ENCODE peak calls at places on chromosomes 7 and 10, in ten cellular contexts. One of them, this sample, is unnamed.

GRCh38 chr10:154348-154747 is 19.1 kb downstream of the ZMYND11 start:
- DNase-seq in RWPE2: no peak
- DNase-seq in coronary artery: no peak
- DNase-seq in body of pancreas: no peak
- DNase-seq in psoas muscle: no peak
- DNase-seq in lung: no peak
- DNase-seq in activated B cell treated with CpG ODN at 0.5 μM for 24 hours: no peak
- DNase-seq in lower lobe of right lung: no peak
- DNase-seq in glutamatergic neuron: no peak
- DNase-seq in WTC11: no peak
- DNase-seq in this sample: no peak

GRCh38 chr7:149223176-149223575 is 16.3 kb upstream of the ZNF212 start:
- DNase-seq in coronary artery: no peak
- DNase-seq in body of pancreas: no peak
- DNase-seq in glutamatergic neuron: no peak
- DNase-seq in psoas muscle: no peak
- DNase-seq in lung: no peak
- DNase-seq in activated B cell treated with CpG ODN at 0.5 μM for 24 hours: no peak
- DNase-seq in lower lobe of right lung: no peak
- DNase-seq in WTC11: no peak
- DNase-seq in RWPE2: no peak
- DNase-seq in this sample: no peak

GRCh38 chr10:71933651-71934050 is 30.5 kb upstream of the CHST3 start:
- DNase-seq in coronary artery: no peak
- DNase-seq in RWPE2: no peak
- DNase-seq in lung: no peak
- DNase-seq in activated B cell treated with CpG ODN at 0.5 μM for 24 hours: no peak
- DNase-seq in WTC11: no peak
- DNase-seq in lower lobe of right lung: no peak
- DNase-seq in body of pancreas: no peak
- DNase-seq in glutamatergic neuron: no peak
- DNase-seq in psoas muscle: no peak
- DNase-seq in this sample: no peak

GRCh38 chr10:77925795-77926565 is 575 bp downstream of the DLG5 start:
- DNase-seq in lower lobe of right lung: peak
- DNase-seq in psoas muscle: peak
- DNase-seq in glutamatergic neuron: peak
- DNase-seq in coronary artery: peak
- DNase-seq in body of pancreas: peak
- DNase-seq in WTC11: peak
- DNase-seq in lung: peak
- DNase-seq in activated B cell treated with CpG ODN at 0.5 μM for 24 hours: peak
- DNase-seq in RWPE2: no peak
- DNase-seq in this sample: no peak

GRCh38 chr7:82291931-82292330 is 151.6 kb downstream of the CACNA2D1 start:
- DNase-seq in lower lobe of right lung: no peak
- DNase-seq in lung: no peak
- DNase-seq in coronary artery: no peak
- DNase-seq in glutamatergic neuron: no peak
- DNase-seq in body of pancreas: no peak
- DNase-seq in activated B cell treated with CpG ODN at 0.5 μM for 24 hours: no peak
- DNase-seq in WTC11: no peak
- DNase-seq in psoas muscle: no peak
- DNase-seq in RWPE2: no peak
- DNase-seq in this sample: no peak

GRCh38 chr10:116947838-116948529 is 57.0 kb downstream of the SHTN1 start:
- DNase-seq in psoas muscle: no peak
- DNase-seq in activated B cell treated with CpG ODN at 0.5 μM for 24 hours: no peak
- DNase-seq in lower lobe of right lung: no peak
- DNase-seq in coronary artery: no peak
- DNase-seq in WTC11: no peak
- DNase-seq in lung: no peak
- DNase-seq in glutamatergic neuron: no peak
- DNase-seq in RWPE2: no peak
- DNase-seq in body of pancreas: no peak
- DNase-seq in this sample: no peak

GRCh38 chr10:104472505-104472904 is 118.9 kb downstream of the CFAP58 start:
- DNase-seq in lower lobe of right lung: no peak
- DNase-seq in psoas muscle: no peak
- DNase-seq in glutamatergic neuron: no peak
- DNase-seq in WTC11: no peak
- DNase-seq in RWPE2: no peak
- DNase-seq in body of pancreas: no peak
- DNase-seq in activated B cell treated with CpG ODN at 0.5 μM for 24 hours: no peak
- DNase-seq in lung: no peak
- DNase-seq in coronary artery: no peak
- DNase-seq in this sample: no peak

GRCh38 chr10:14173706-14174594 is 156.8 kb downstream of the FRMD4A start:
- DNase-seq in RWPE2: no peak
- DNase-seq in coronary artery: no peak
- DNase-seq in glutamatergic neuron: peak
- DNase-seq in lung: no peak
- DNase-seq in psoas muscle: no peak
- DNase-seq in WTC11: peak
- DNase-seq in activated B cell treated with CpG ODN at 0.5 μM for 24 hours: no peak
- DNase-seq in lower lobe of right lung: no peak
- DNase-seq in body of pancreas: no peak
- DNase-seq in this sample: no peak

GRCh38 chr7:48085433-48085791 is 3.7 kb upstream of the UPP1 start:
- DNase-seq in psoas muscle: no peak
- DNase-seq in body of pancreas: no peak
- DNase-seq in lung: no peak
- DNase-seq in lower lobe of right lung: no peak
- DNase-seq in WTC11: no peak
- DNase-seq in glutamatergic neuron: no peak
- DNase-seq in coronary artery: no peak
- DNase-seq in activated B cell treated with CpG ODN at 0.5 μM for 24 hours: no peak
- DNase-seq in RWPE2: no peak
- DNase-seq in this sample: no peak

GRCh38 chr7:139560678-139561077 is 37.2 kb downstream of the CLEC2L start:
- DNase-seq in WTC11: no peak
- DNase-seq in lower lobe of right lung: no peak
- DNase-seq in activated B cell treated with CpG ODN at 0.5 μM for 24 hours: no peak
- DNase-seq in psoas muscle: no peak
- DNase-seq in body of pancreas: no peak
- DNase-seq in glutamatergic neuron: no peak
- DNase-seq in coronary artery: peak
- DNase-seq in lung: no peak
- DNase-seq in RWPE2: no peak
- DNase-seq in this sample: no peak

GRCh38 chr7:69800495-69800894 is 202.2 kb downstream of the AUTS2 start:
- DNase-seq in psoas muscle: no peak
- DNase-seq in lower lobe of right lung: peak
- DNase-seq in WTC11: no peak
- DNase-seq in lung: peak
- DNase-seq in body of pancreas: peak
- DNase-seq in glutamatergic neuron: no peak
- DNase-seq in coronary artery: no peak
- DNase-seq in activated B cell treated with CpG ODN at 0.5 μM for 24 hours: no peak
- DNase-seq in RWPE2: no peak
- DNase-seq in this sample: no peak

GRCh38 chr10:3729397-3729796 is 55.6 kb downstream of the KLF6 start:
- DNase-seq in WTC11: no peak
- DNase-seq in lower lobe of right lung: no peak
- DNase-seq in RWPE2: no peak
- DNase-seq in coronary artery: no peak
- DNase-seq in psoas muscle: no peak
- DNase-seq in glutamatergic neuron: no peak
- DNase-seq in body of pancreas: no peak
- DNase-seq in lung: no peak
- DNase-seq in activated B cell treated with CpG ODN at 0.5 μM for 24 hours: no peak
- DNase-seq in this sample: no peak

GRCh38 chr10:21694646-21695045 is 160.6 kb downstream of the MLLT10 start:
- DNase-seq in lower lobe of right lung: no peak
- DNase-seq in psoas muscle: no peak
- DNase-seq in glutamatergic neuron: no peak
- DNase-seq in body of pancreas: no peak
- DNase-seq in lung: no peak
- DNase-seq in activated B cell treated with CpG ODN at 0.5 μM for 24 hours: no peak
- DNase-seq in RWPE2: no peak
- DNase-seq in WTC11: no peak
- DNase-seq in coronary artery: no peak
- DNase-seq in this sample: no peak

GRCh38 chr10:132908621-132909295 is 33.6 kb downstream of the CFAP46 start:
- DNase-seq in lung: no peak
- DNase-seq in glutamatergic neuron: no peak
- DNase-seq in coronary artery: no peak
- DNase-seq in psoas muscle: no peak
- DNase-seq in activated B cell treated with CpG ODN at 0.5 μM for 24 hours: no peak
- DNase-seq in WTC11: peak
- DNase-seq in lower lobe of right lung: no peak
- DNase-seq in body of pancreas: no peak
- DNase-seq in RWPE2: peak
- DNase-seq in this sample: peak

GRCh38 chr10:2900530-2900929 is 166.8 kb upstream of the PFKP start:
- DNase-seq in body of pancreas: no peak
- DNase-seq in activated B cell treated with CpG ODN at 0.5 μM for 24 hours: no peak
- DNase-seq in coronary artery: peak
- DNase-seq in WTC11: peak
- DNase-seq in RWPE2: no peak
- DNase-seq in glutamatergic neuron: no peak
- DNase-seq in lung: no peak
- DNase-seq in lower lobe of right lung: no peak
- DNase-seq in psoas muscle: no peak
- DNase-seq in this sample: no peak

GRCh38 chr10:32156031-32156495 is 99.8 kb upstream of the KIF5B start:
- DNase-seq in psoas muscle: no peak
- DNase-seq in glutamatergic neuron: no peak
- DNase-seq in body of pancreas: no peak
- DNase-seq in lung: no peak
- DNase-seq in coronary artery: no peak
- DNase-seq in activated B cell treated with CpG ODN at 0.5 μM for 24 hours: no peak
- DNase-seq in WTC11: no peak
- DNase-seq in RWPE2: no peak
- DNase-seq in lower lobe of right lung: no peak
- DNase-seq in this sample: no peak

GRCh38 chr10:32161586-32161985 is 105.4 kb upstream of the KIF5B start:
- DNase-seq in body of pancreas: no peak
- DNase-seq in glutamatergic neuron: no peak
- DNase-seq in WTC11: no peak
- DNase-seq in activated B cell treated with CpG ODN at 0.5 μM for 24 hours: no peak
- DNase-seq in lung: no peak
- DNase-seq in psoas muscle: no peak
- DNase-seq in coronary artery: no peak
- DNase-seq in lower lobe of right lung: no peak
- DNase-seq in RWPE2: no peak
- DNase-seq in this sample: no peak

GRCh38 chr10:32163076-32163773 is 107.0 kb upstream of the KIF5B start:
- DNase-seq in lung: no peak
- DNase-seq in lower lobe of right lung: no peak
- DNase-seq in activated B cell treated with CpG ODN at 0.5 μM for 24 hours: no peak
- DNase-seq in body of pancreas: no peak
- DNase-seq in glutamatergic neuron: no peak
- DNase-seq in RWPE2: no peak
- DNase-seq in psoas muscle: no peak
- DNase-seq in WTC11: no peak
- DNase-seq in coronary artery: no peak
- DNase-seq in this sample: no peak

GRCh38 chr10:32160866-32161265 is 104.6 kb upstream of the KIF5B start:
- DNase-seq in activated B cell treated with CpG ODN at 0.5 μM for 24 hours: no peak
- DNase-seq in WTC11: no peak
- DNase-seq in glutamatergic neuron: no peak
- DNase-seq in body of pancreas: no peak
- DNase-seq in psoas muscle: no peak
- DNase-seq in lower lobe of right lung: no peak
- DNase-seq in coronary artery: no peak
- DNase-seq in RWPE2: no peak
- DNase-seq in lung: no peak
- DNase-seq in this sample: no peak

DNA sequence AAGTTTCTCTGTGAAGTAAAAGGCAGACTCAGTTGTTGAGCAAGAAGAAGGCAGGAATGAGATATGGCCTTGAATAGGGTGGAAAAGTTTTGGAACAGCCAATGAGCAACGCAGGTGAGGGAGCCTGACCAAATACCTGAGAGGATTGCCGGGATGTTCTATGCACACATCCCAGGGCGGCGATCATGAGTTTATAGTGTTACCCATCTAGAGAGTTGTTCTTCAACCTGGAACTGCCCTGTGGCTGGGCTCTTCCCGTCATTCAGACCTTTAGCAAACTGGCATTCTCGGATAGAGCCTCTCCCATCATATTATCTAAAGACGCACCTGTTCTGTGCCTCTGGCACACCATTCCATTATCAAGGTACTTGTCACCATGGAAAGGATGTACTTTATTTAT is 103.0 kb upstream of the KIF5B start:
- DNase-seq in psoas muscle: no peak
- DNase-seq in glutamatergic neuron: no peak
- DNase-seq in coronary artery: no peak
- DNase-seq in body of pancreas: no peak
- DNase-seq in lung: no peak
- DNase-seq in RWPE2: no peak
- DNase-seq in lower lobe of right lung: no peak
- DNase-seq in activated B cell treated with CpG ODN at 0.5 μM for 24 hours: no peak
- DNase-seq in WTC11: no peak
- DNase-seq in this sample: no peak
- TF ChIP-seq CTCF in psoas muscle: no peak
- TF ChIP-seq CTCF in glutamatergic neuron: no peak
- TF ChIP-seq CTCF in coronary artery: no peak
- TF ChIP-seq CTCF in body of pancreas: no peak
- TF ChIP-seq CTCF in lung: no peak
- TF ChIP-seq CTCF in RWPE2: no peak
- TF ChIP-seq CTCF in lower lobe of right lung: no peak
- TF ChIP-seq CTCF in activated B cell treated with CpG ODN at 0.5 μM for 24 hours: no peak
- TF ChIP-seq CTCF in WTC11: no peak
- TF ChIP-seq CTCF in this sample: no peak

GRCh38 chr10:128178319-128178937 is 52.2 kb upstream of the MKI67 start:
- DNase-seq in lung: no peak
- DNase-seq in coronary artery: no peak
- DNase-seq in activated B cell treated with CpG ODN at 0.5 μM for 24 hours: no peak
- DNase-seq in glutamatergic neuron: peak
- DNase-seq in psoas muscle: no peak
- DNase-seq in lower lobe of right lung: no peak
- DNase-seq in RWPE2: no peak
- DNase-seq in WTC11: peak
- DNase-seq in body of pancreas: no peak
- DNase-seq in this sample: no peak
- TF ChIP-seq CTCF in lung: no peak
- TF ChIP-seq CTCF in coronary artery: no peak
- TF ChIP-seq CTCF in activated B cell treated with CpG ODN at 0.5 μM for 24 hours: no peak
- TF ChIP-seq CTCF in glutamatergic neuron: peak
- TF ChIP-seq CTCF in psoas muscle: no peak
- TF ChIP-seq CTCF in lower lobe of right lung: peak
- TF ChIP-seq CTCF in RWPE2: peak
- TF ChIP-seq CTCF in WTC11: no peak
- TF ChIP-seq CTCF in body of pancreas: peak
- TF ChIP-seq CTCF in this sample: peak

GRCh38 chr7:137337902-137338301 is 5.6 kb downstream of the PTN start:
- DNase-seq in RWPE2: no peak
- DNase-seq in lung: no peak
- DNase-seq in body of pancreas: no peak
- DNase-seq in coronary artery: no peak
- DNase-seq in psoas muscle: no peak
- DNase-seq in WTC11: peak
- DNase-seq in glutamatergic neuron: no peak
- DNase-seq in lower lobe of right lung: no peak
- DNase-seq in activated B cell treated with CpG ODN at 0.5 μM for 24 hours: no peak
- DNase-seq in this sample: no peak
- TF ChIP-seq CTCF in RWPE2: no peak
- TF ChIP-seq CTCF in lung: no peak
- TF ChIP-seq CTCF in body of pancreas: no peak
- TF ChIP-seq CTCF in coronary artery: no peak
- TF ChIP-seq CTCF in psoas muscle: no peak
- TF ChIP-seq CTCF in WTC11: peak
- TF ChIP-seq CTCF in glutamatergic neuron: no peak
- TF ChIP-seq CTCF in lower lobe of right lung: no peak
- TF ChIP-seq CTCF in activated B cell treated with CpG ODN at 0.5 μM for 24 hours: no peak
- TF ChIP-seq CTCF in this sample: peak

GRCh38 chr7:106639476-106640334 is 21.3 kb downstream of the CCDC71L start:
- DNase-seq in WTC11: no peak
- DNase-seq in lung: no peak
- DNase-seq in lower lobe of right lung: no peak
- DNase-seq in psoas muscle: no peak
- DNase-seq in activated B cell treated with CpG ODN at 0.5 μM for 24 hours: no peak
- DNase-seq in RWPE2: no peak
- DNase-seq in body of pancreas: no peak
- DNase-seq in glutamatergic neuron: no peak
- DNase-seq in coronary artery: no peak
- DNase-seq in this sample: no peak
- TF ChIP-seq CTCF in WTC11: no peak
- TF ChIP-seq CTCF in lung: no peak
- TF ChIP-seq CTCF in lower lobe of right lung: no peak
- TF ChIP-seq CTCF in psoas muscle: no peak
- TF ChIP-seq CTCF in activated B cell treated with CpG ODN at 0.5 μM for 24 hours: no peak
- TF ChIP-seq CTCF in RWPE2: no peak
- TF ChIP-seq CTCF in body of pancreas: no peak
- TF ChIP-seq CTCF in glutamatergic neuron: no peak
- TF ChIP-seq CTCF in coronary artery: no peak
- TF ChIP-seq CTCF in this sample: no peak